ENCODE peak calls at places on chromosomes 12 and 14, in seven cellular contexts. One of them, this sample, is unnamed.
A peak's percentile ranks its signal among the peaks of the same experiment; 100 is the strongest.

GRCh38 chr14:60114881-60115280 is 23.2 kb downstream of the PCNX4 start:
- DNase-seq in stomach: no peak
- DNase-seq in Karpas-422: no peak
- DNase-seq in cardiac muscle cell: no peak
- DNase-seq in astrocyte: no peak
- DNase-seq in prostate gland: no peak
- DNase-seq in adrenal gland: no peak
- DNase-seq in this sample: no peak

GRCh38 chr12:24750263-24750662 is 198.6 kb downstream of the BCAT1 start:
- DNase-seq in stomach: no peak
- DNase-seq in Karpas-422: no peak
- DNase-seq in cardiac muscle cell: no peak
- DNase-seq in astrocyte: no peak
- DNase-seq in prostate gland: no peak
- DNase-seq in adrenal gland: no peak
- DNase-seq in this sample: no peak

GRCh38 chr14:21092147-21093011 is 6.1 kb downstream of the ZNF219 start:
- DNase-seq in stomach: peak; percentile 90
- DNase-seq in Karpas-422: peak; percentile 95
- DNase-seq in cardiac muscle cell: peak; percentile 80
- DNase-seq in astrocyte: no peak
- DNase-seq in prostate gland: peak; percentile 77
- DNase-seq in adrenal gland: peak; percentile 92
- DNase-seq in this sample: peak; percentile 70

GRCh38 chr14:33693237-33693636 is 257.6 kb downstream of the EGLN3 start:
- DNase-seq in stomach: no peak
- DNase-seq in Karpas-422: no peak
- DNase-seq in cardiac muscle cell: no peak
- DNase-seq in astrocyte: peak; percentile 93
- DNase-seq in prostate gland: no peak
- DNase-seq in adrenal gland: no peak
- DNase-seq in this sample: no peak

GRCh38 chr12:80681-81190 is 14.2 kb downstream of the IQSEC3 start:
- DNase-seq in stomach: no peak
- DNase-seq in Karpas-422: no peak
- DNase-seq in cardiac muscle cell: no peak
- DNase-seq in astrocyte: no peak
- DNase-seq in prostate gland: peak; percentile 35
- DNase-seq in adrenal gland: no peak
- DNase-seq in this sample: no peak

GRCh38 chr12:106022568-106023012 is 116.2 kb downstream of the NUAK1 start:
- DNase-seq in stomach: no peak
- DNase-seq in Karpas-422: no peak
- DNase-seq in cardiac muscle cell: no peak
- DNase-seq in astrocyte: no peak
- DNase-seq in prostate gland: no peak
- DNase-seq in adrenal gland: no peak
- DNase-seq in this sample: no peak

GRCh38 chr12:80627773-80628172 is 79.7 kb upstream of the MYF6 start:
- DNase-seq in stomach: no peak
- DNase-seq in Karpas-422: no peak
- DNase-seq in cardiac muscle cell: no peak
- DNase-seq in astrocyte: peak; percentile 85
- DNase-seq in prostate gland: no peak
- DNase-seq in adrenal gland: no peak
- DNase-seq in this sample: no peak

GRCh38 chr14:23079716-23080115 is 15.2 kb downstream of the ACIN1 start:
- DNase-seq in stomach: no peak
- DNase-seq in Karpas-422: no peak
- DNase-seq in cardiac muscle cell: no peak
- DNase-seq in astrocyte: peak; percentile 46
- DNase-seq in prostate gland: no peak
- DNase-seq in adrenal gland: no peak
- DNase-seq in this sample: no peak

GRCh38 chr14:74685054-74685453 is 27.8 kb downstream of the AREL1 start:
- DNase-seq in stomach: no peak
- DNase-seq in Karpas-422: no peak
- DNase-seq in cardiac muscle cell: no peak
- DNase-seq in astrocyte: no peak
- DNase-seq in prostate gland: no peak
- DNase-seq in adrenal gland: no peak
- DNase-seq in this sample: no peak

GRCh38 chr12:125160556-125160955 is 95.3 kb downstream of the AACS start:
- DNase-seq in stomach: no peak
- DNase-seq in Karpas-422: no peak
- DNase-seq in cardiac muscle cell: no peak
- DNase-seq in astrocyte: no peak
- DNase-seq in prostate gland: no peak
- DNase-seq in adrenal gland: no peak
- DNase-seq in this sample: no peak

GRCh38 chr12:32450768-32451167 is 51.4 kb downstream of the FGD4 start:
- DNase-seq in stomach: no peak
- DNase-seq in Karpas-422: no peak
- DNase-seq in cardiac muscle cell: no peak
- DNase-seq in astrocyte: no peak
- DNase-seq in prostate gland: no peak
- DNase-seq in adrenal gland: no peak
- DNase-seq in this sample: no peak

GRCh38 chr12:90979936-90980335 is 24.8 kb downstream of the EPYC start:
- DNase-seq in stomach: no peak
- DNase-seq in Karpas-422: no peak
- DNase-seq in cardiac muscle cell: no peak
- DNase-seq in astrocyte: no peak
- DNase-seq in prostate gland: no peak
- DNase-seq in adrenal gland: no peak
- DNase-seq in this sample: no peak

GRCh38 chr14:64685364-64686130 is 18.7 kb upstream of the PLEKHG3 start:
- DNase-seq in stomach: no peak
- DNase-seq in Karpas-422: no peak
- DNase-seq in cardiac muscle cell: no peak
- DNase-seq in astrocyte: no peak
- DNase-seq in prostate gland: no peak
- DNase-seq in adrenal gland: no peak
- DNase-seq in this sample: no peak

GRCh38 chr14:90569201-90569600 is 172.4 kb downstream of the CALM1 start:
- DNase-seq in stomach: no peak
- DNase-seq in Karpas-422: no peak
- DNase-seq in cardiac muscle cell: no peak
- DNase-seq in astrocyte: no peak
- DNase-seq in prostate gland: no peak
- DNase-seq in adrenal gland: no peak
- DNase-seq in this sample: no peak

GRCh38 chr14:33839193-33840076 is 111.4 kb downstream of the EGLN3 start:
- DNase-seq in stomach: peak; percentile 54
- DNase-seq in Karpas-422: peak; percentile 83
- DNase-seq in cardiac muscle cell: peak; percentile 81
- DNase-seq in astrocyte: no peak
- DNase-seq in prostate gland: peak; percentile 19
- DNase-seq in adrenal gland: peak; percentile 65
- DNase-seq in this sample: peak; percentile 36

GRCh38 chr12:124411291-124411878 is 116.5 kb downstream of the RFLNA start:
- DNase-seq in stomach: no peak
- DNase-seq in Karpas-422: no peak
- DNase-seq in cardiac muscle cell: no peak
- DNase-seq in astrocyte: peak; percentile 95
- DNase-seq in prostate gland: no peak
- DNase-seq in adrenal gland: peak; percentile 90
- DNase-seq in this sample: no peak

GRCh38 chr12:4274960-4275868 is 1.7 kb downstream of the CCND2 start:
- DNase-seq in stomach: no peak
- DNase-seq in Karpas-422: no peak
- DNase-seq in cardiac muscle cell: peak; percentile 39
- DNase-seq in astrocyte: no peak
- DNase-seq in prostate gland: no peak
- DNase-seq in adrenal gland: peak; percentile 47
- DNase-seq in this sample: no peak

GRCh38 chr14:91866061-91866460 is 1.3 kb downstream of the TC2N start:
- DNase-seq in stomach: no peak
- DNase-seq in Karpas-422: no peak
- DNase-seq in cardiac muscle cell: no peak
- DNase-seq in astrocyte: peak; percentile 75
- DNase-seq in prostate gland: no peak
- DNase-seq in adrenal gland: no peak
- DNase-seq in this sample: peak; percentile 60

GRCh38 chr12:94909609-94910008 is 93.9 kb downstream of the NDUFA12 start:
- DNase-seq in stomach: no peak
- DNase-seq in Karpas-422: no peak
- DNase-seq in cardiac muscle cell: no peak
- DNase-seq in astrocyte: no peak
- DNase-seq in prostate gland: peak; percentile 30
- DNase-seq in adrenal gland: no peak
- DNase-seq in this sample: no peak

GRCh38 chr12:127268121-127268520 is 998.8 kb upstream of the TMEM132C start:
- DNase-seq in stomach: no peak
- DNase-seq in Karpas-422: no peak
- DNase-seq in cardiac muscle cell: no peak
- DNase-seq in astrocyte: peak; percentile 10
- DNase-seq in prostate gland: no peak
- DNase-seq in adrenal gland: no peak
- DNase-seq in this sample: no peak
- H3K9me3 ChIP-seq in stomach: no peaks in the 10 kb centered on the region
- H3K9me3 ChIP-seq in Karpas-422: no peaks in the 10 kb centered on the region
- H3K9me3 ChIP-seq in cardiac muscle cell: no peaks in the 10 kb centered on the region
- H3K9me3 ChIP-seq in astrocyte: no peaks in the 10 kb centered on the region
- H3K9me3 ChIP-seq in prostate gland: no peaks in the 10 kb centered on the region
- H3K9me3 ChIP-seq in adrenal gland: no peaks in the 10 kb centered on the region
- H3K9me3 ChIP-seq in this sample: no peaks in the 10 kb centered on the region

GRCh38 chr12:27781680-27782079 is 1.6 kb upstream of the MANSC4 start:
- DNase-seq in stomach: no peak
- DNase-seq in Karpas-422: no peak
- DNase-seq in cardiac muscle cell: no peak
- DNase-seq in astrocyte: no peak
- DNase-seq in prostate gland: no peak
- DNase-seq in adrenal gland: no peak
- DNase-seq in this sample: no peak
- H3K4me3 ChIP-seq in stomach: peak overlapping the region; percentile 77
- H3K4me3 ChIP-seq in Karpas-422: peak overlapping the region; percentile 90
- H3K4me3 ChIP-seq in cardiac muscle cell: peak overlapping the region; percentile 57
- H3K4me3 ChIP-seq in astrocyte: peak overlapping the region; percentile 85
- H3K4me3 ChIP-seq in prostate gland: peak overlapping the region; percentile 68
- H3K4me3 ChIP-seq in adrenal gland: peak overlapping the region; percentile 92
- H3K4me3 ChIP-seq in this sample: no peak overlapping the region

GRCh38 chr12:34595749-34596733 is 573.7 kb downstream of the ALG10 start:
- DNase-seq in stomach: no peak
- DNase-seq in Karpas-422: no peak
- DNase-seq in cardiac muscle cell: no peak
- DNase-seq in astrocyte: no peak
- DNase-seq in prostate gland: no peak
- DNase-seq in adrenal gland: no peak
- DNase-seq in this sample: no peak
- H3K9me3 ChIP-seq in stomach: peaks cover 100% of the 10 kb centered on the region
- H3K9me3 ChIP-seq in Karpas-422: peaks cover 66% of the 10 kb centered on the region
- H3K9me3 ChIP-seq in cardiac muscle cell: no peaks in the 10 kb centered on the region
- H3K9me3 ChIP-seq in astrocyte: peaks cover 19% of the 10 kb centered on the region
- H3K9me3 ChIP-seq in prostate gland: no peaks in the 10 kb centered on the region
- H3K9me3 ChIP-seq in adrenal gland: peaks cover 5% of the 10 kb centered on the region
- H3K9me3 ChIP-seq in this sample: no peaks in the 10 kb centered on the region

DNA sequence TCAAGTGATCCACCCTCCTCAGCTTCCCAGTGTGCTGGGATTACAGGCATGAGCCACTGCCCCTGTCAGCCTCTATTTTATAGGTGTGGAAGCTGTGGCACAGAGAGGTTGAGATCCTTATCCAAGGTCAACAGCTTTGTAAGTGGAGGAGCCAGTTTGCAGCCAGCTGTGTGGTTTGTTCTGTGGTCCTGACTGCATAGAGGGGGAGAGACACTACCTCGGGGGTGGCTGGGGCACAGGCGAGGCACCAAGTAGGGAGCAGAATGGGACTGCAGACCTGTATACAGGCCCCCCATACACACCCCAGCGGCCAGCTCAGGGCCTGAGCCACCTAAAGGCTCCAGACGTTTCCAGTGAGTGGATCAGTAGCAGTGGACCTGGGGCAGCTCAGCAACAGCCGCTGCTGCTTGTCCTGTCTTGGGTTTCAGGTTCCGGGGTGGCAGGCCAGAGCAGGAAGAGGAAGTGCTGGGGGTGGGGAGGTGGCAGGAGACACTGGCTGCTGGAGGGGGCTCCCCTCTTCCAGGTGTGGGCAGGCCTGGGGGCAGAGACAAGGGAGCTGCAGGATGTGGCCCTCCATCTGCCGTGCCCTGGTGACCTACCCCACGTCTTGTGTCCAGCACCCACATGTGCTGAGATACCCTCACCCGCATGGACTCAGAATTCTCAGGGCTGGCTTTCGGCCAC is 11.0 kb downstream of the ORAI1 start:
- DNase-seq in stomach: peak; percentile 40
- DNase-seq in Karpas-422: peak; percentile 76
- DNase-seq in cardiac muscle cell: no peak
- DNase-seq in astrocyte: no peak
- DNase-seq in prostate gland: no peak
- DNase-seq in adrenal gland: no peak
- DNase-seq in this sample: no peak
- H3K4me3 ChIP-seq in stomach: no peak overlapping the region
- H3K4me3 ChIP-seq in Karpas-422: peak overlapping the region; percentile 50
- H3K4me3 ChIP-seq in cardiac muscle cell: no peak overlapping the region
- H3K4me3 ChIP-seq in astrocyte: no peak overlapping the region
- H3K4me3 ChIP-seq in prostate gland: no peak overlapping the region
- H3K4me3 ChIP-seq in adrenal gland: no peak overlapping the region
- H3K4me3 ChIP-seq in this sample: no peak overlapping the region

GRCh38 chr12:34373926-34374325 is 351.6 kb downstream of the ALG10 start:
- DNase-seq in stomach: no peak
- DNase-seq in Karpas-422: no peak
- DNase-seq in cardiac muscle cell: no peak
- DNase-seq in astrocyte: no peak
- DNase-seq in prostate gland: no peak
- DNase-seq in adrenal gland: no peak
- DNase-seq in this sample: no peak
- H3K9me3 ChIP-seq in stomach: peaks cover 100% of the 10 kb centered on the region
- H3K9me3 ChIP-seq in Karpas-422: no peaks in the 10 kb centered on the region
- H3K9me3 ChIP-seq in cardiac muscle cell: no peaks in the 10 kb centered on the region
- H3K9me3 ChIP-seq in astrocyte: peaks cover 24% of the 10 kb centered on the region
- H3K9me3 ChIP-seq in prostate gland: no peaks in the 10 kb centered on the region
- H3K9me3 ChIP-seq in adrenal gland: no peaks in the 10 kb centered on the region
- H3K9me3 ChIP-seq in this sample: no peaks in the 10 kb centered on the region

GRCh38 chr12:50088577-50089335 is 3.6 kb downstream of the SMARCD1 start:
- DNase-seq in stomach: peak; percentile 68
- DNase-seq in Karpas-422: peak; percentile 90
- DNase-seq in cardiac muscle cell: peak; percentile 78
- DNase-seq in astrocyte: peak; percentile 27
- DNase-seq in prostate gland: peak; percentile 61
- DNase-seq in adrenal gland: peak; percentile 73
- DNase-seq in this sample: peak; percentile 87
- H3K4me3 ChIP-seq in stomach: no peak overlapping the region
- H3K4me3 ChIP-seq in Karpas-422: no peak overlapping the region
- H3K4me3 ChIP-seq in cardiac muscle cell: no peak overlapping the region
- H3K4me3 ChIP-seq in astrocyte: no peak overlapping the region
- H3K4me3 ChIP-seq in prostate gland: no peak overlapping the region
- H3K4me3 ChIP-seq in adrenal gland: no peak overlapping the region
- H3K4me3 ChIP-seq in this sample: no peak overlapping the region

This sample was measured in MM.1S.